ENCODE peak calls at places on chromosomes 4 and X, in seven cellular contexts. One of them, this sample, is unnamed.

GRCh38 chr4:56757821-56758400 is 63.6 kb downstream of the SPINK2 start:
- DNase-seq in GM12892: peak
- DNase-seq in H1: peak
- DNase-seq in SK-N-SH: no peak
- DNase-seq in GM12878: peak
- DNase-seq in GM12891: peak
- DNase-seq in K562: peak
- DNase-seq in this sample: peak

GRCh38 chrX:41512394-41512793 is 65.3 kb downstream of the NYX start:
- DNase-seq in GM12892: peak
- DNase-seq in H1: no peak
- DNase-seq in SK-N-SH: no peak
- DNase-seq in GM12878: peak
- DNase-seq in GM12891: peak
- DNase-seq in K562: no peak
- DNase-seq in this sample: no peak

GRCh38 chrX:39337461-39337860 is 536.2 kb downstream of the MID1IP1 start:
- DNase-seq in GM12892: no peak
- DNase-seq in H1: no peak
- DNase-seq in SK-N-SH: no peak
- DNase-seq in GM12878: no peak
- DNase-seq in GM12891: no peak
- DNase-seq in K562: no peak
- DNase-seq in this sample: no peak

GRCh38 chr4:173231916-173232315 is 63.3 kb downstream of the GALNT7 start:
- DNase-seq in GM12892: no peak
- DNase-seq in H1: no peak
- DNase-seq in SK-N-SH: no peak
- DNase-seq in GM12878: no peak
- DNase-seq in GM12891: no peak
- DNase-seq in K562: peak
- DNase-seq in this sample: no peak

GRCh38 chrX:123818243-123818642 is 41.6 kb upstream of the XIAP start:
- DNase-seq in GM12892: no peak
- DNase-seq in H1: no peak
- DNase-seq in SK-N-SH: no peak
- DNase-seq in GM12878: no peak
- DNase-seq in GM12891: no peak
- DNase-seq in K562: no peak
- DNase-seq in this sample: peak

GRCh38 chr4:180150818-180151217 is 2092.4 kb upstream of the TENM3 start:
- DNase-seq in GM12892: no peak
- DNase-seq in H1: no peak
- DNase-seq in SK-N-SH: peak
- DNase-seq in GM12878: no peak
- DNase-seq in GM12891: no peak
- DNase-seq in K562: no peak
- DNase-seq in this sample: no peak

GRCh38 chr4:89129080-89129640 is 17.8 kb downstream of the TIGD2 start:
- DNase-seq in GM12892: no peak
- DNase-seq in H1: no peak
- DNase-seq in SK-N-SH: no peak
- DNase-seq in GM12878: no peak
- DNase-seq in GM12891: no peak
- DNase-seq in K562: no peak
- DNase-seq in this sample: peak

GRCh38 chr4:142201041-142201440 is 564.7 kb downstream of the IL15 start:
- DNase-seq in GM12892: no peak
- DNase-seq in H1: no peak
- DNase-seq in SK-N-SH: no peak
- DNase-seq in GM12878: no peak
- DNase-seq in GM12891: no peak
- DNase-seq in K562: no peak
- DNase-seq in this sample: no peak

GRCh38 chr4:106967892-106968291 is 68.2 kb downstream of the DKK2 start:
- DNase-seq in GM12892: no peak
- DNase-seq in H1: no peak
- DNase-seq in SK-N-SH: no peak
- DNase-seq in GM12878: no peak
- DNase-seq in GM12891: no peak
- DNase-seq in K562: no peak
- DNase-seq in this sample: no peak

GRCh38 chr4:74389494-74389893 is 24.5 kb downstream of the EREG start:
- DNase-seq in GM12892: no peak
- DNase-seq in H1: no peak
- DNase-seq in SK-N-SH: no peak
- DNase-seq in GM12878: no peak
- DNase-seq in GM12891: no peak
- DNase-seq in K562: no peak
- DNase-seq in this sample: no peak

GRCh38 chrX:41588271-41588670 is 100.5 kb upstream of the GPR34 start:
- DNase-seq in GM12892: no peak
- DNase-seq in H1: no peak
- DNase-seq in SK-N-SH: peak
- DNase-seq in GM12878: no peak
- DNase-seq in GM12891: no peak
- DNase-seq in K562: peak
- DNase-seq in this sample: no peak

GRCh38 chr4:76624271-76624681 is 189.2 kb downstream of the SHROOM3 start:
- DNase-seq in GM12892: no peak
- DNase-seq in H1: no peak
- DNase-seq in SK-N-SH: no peak
- DNase-seq in GM12878: no peak
- DNase-seq in GM12891: no peak
- DNase-seq in K562: no peak
- DNase-seq in this sample: no peak

GRCh38 chr4:175412161-175412560 is 399.9 kb downstream of the GPM6A start:
- DNase-seq in GM12892: no peak
- DNase-seq in H1: no peak
- DNase-seq in SK-N-SH: no peak
- DNase-seq in GM12878: no peak
- DNase-seq in GM12891: no peak
- DNase-seq in K562: no peak
- DNase-seq in this sample: no peak

GRCh38 chr4:141328550-141329173 is 108.0 kb downstream of the ZNF330 start:
- DNase-seq in GM12892: no peak
- DNase-seq in H1: no peak
- DNase-seq in SK-N-SH: no peak
- DNase-seq in GM12878: no peak
- DNase-seq in GM12891: no peak
- DNase-seq in K562: no peak
- DNase-seq in this sample: no peak

GRCh38 chr4:128571747-128572146 is 237.8 kb upstream of the JADE1 start:
- DNase-seq in GM12892: no peak
- DNase-seq in H1: no peak
- DNase-seq in SK-N-SH: no peak
- DNase-seq in GM12878: no peak
- DNase-seq in GM12891: no peak
- DNase-seq in K562: no peak
- DNase-seq in this sample: no peak

GRCh38 chr4:17013382-17014006 is 115.0 kb upstream of the LDB2 start:
- DNase-seq in GM12892: no peak
- DNase-seq in H1: no peak
- DNase-seq in SK-N-SH: no peak
- DNase-seq in GM12878: no peak
- DNase-seq in GM12891: no peak
- DNase-seq in K562: no peak
- DNase-seq in this sample: no peak

GRCh38 chr4:1330761-1331590 is 16.0 kb upstream of the UVSSA start:
- DNase-seq in GM12892: no peak
- DNase-seq in H1: no peak
- DNase-seq in SK-N-SH: peak
- DNase-seq in GM12878: no peak
- DNase-seq in GM12891: no peak
- DNase-seq in K562: no peak
- DNase-seq in this sample: no peak

GRCh38 chr4:187006189-187006618 is 282.5 kb upstream of the FAT1 start:
- DNase-seq in GM12892: no peak
- DNase-seq in H1: no peak
- DNase-seq in SK-N-SH: no peak
- DNase-seq in GM12878: no peak
- DNase-seq in GM12891: no peak
- DNase-seq in K562: no peak
- DNase-seq in this sample: no peak

GRCh38 chrX:73215263-73215662 is 612 bp upstream of the NAP1L2 start:
- DNase-seq in GM12892: no peak
- DNase-seq in H1: no peak
- DNase-seq in SK-N-SH: no peak
- DNase-seq in GM12878: no peak
- DNase-seq in GM12891: no peak
- DNase-seq in K562: no peak
- DNase-seq in this sample: no peak

GRCh38 chr4:77010841-77011354 is 61.3 kb downstream of the SEPTIN11 start:
- DNase-seq in GM12892: no peak
- DNase-seq in H1: no peak
- DNase-seq in SK-N-SH: no peak
- DNase-seq in GM12878: no peak
- DNase-seq in GM12891: no peak
- DNase-seq in K562: no peak
- DNase-seq in this sample: no peak

GRCh38 chrX:101799387-101799786 is 132.4 kb downstream of the ZMAT1 start:
- DNase-seq in GM12892: no peak
- DNase-seq in H1: peak
- DNase-seq in SK-N-SH: peak
- DNase-seq in GM12878: peak
- DNase-seq in GM12891: peak
- DNase-seq in K562: peak
- DNase-seq in this sample: peak

GRCh38 chrX:21738145-21738949 is 19.6 kb downstream of the SMPX start:
- DNase-seq in GM12892: no peak
- DNase-seq in H1: peak
- DNase-seq in SK-N-SH: no peak
- DNase-seq in GM12878: no peak
- DNase-seq in GM12891: no peak
- DNase-seq in K562: no peak
- DNase-seq in this sample: no peak

GRCh38 chr4:59537231-59537886 is 1662.8 kb upstream of the ADGRL3 start:
- DNase-seq in GM12892: no peak
- DNase-seq in H1: no peak
- DNase-seq in SK-N-SH: no peak
- DNase-seq in GM12878: no peak
- DNase-seq in GM12891: no peak
- DNase-seq in K562: no peak
- DNase-seq in this sample: no peak

GRCh38 chrX:78517124-78517523 is 142.0 kb downstream of the RTL3 start:
- DNase-seq in GM12892: no peak
- DNase-seq in H1: no peak
- DNase-seq in SK-N-SH: no peak
- DNase-seq in GM12878: peak
- DNase-seq in GM12891: no peak
- DNase-seq in K562: no peak
- DNase-seq in this sample: no peak

GRCh38 chr4:120850048-120850599 is 72.4 kb downstream of the PRDM5 start:
- DNase-seq in GM12892: no peak
- DNase-seq in H1: no peak
- DNase-seq in SK-N-SH: no peak
- DNase-seq in GM12878: no peak
- DNase-seq in GM12891: no peak
- DNase-seq in K562: no peak
- DNase-seq in this sample: no peak

GRCh38 chrX:49930046-49930445 is 7.7 kb downstream of the CLCN5 start:
- DNase-seq in GM12892: no peak
- DNase-seq in H1: no peak
- DNase-seq in SK-N-SH: no peak
- DNase-seq in GM12878: no peak
- DNase-seq in GM12891: no peak
- DNase-seq in K562: no peak
- DNase-seq in this sample: no peak
- TF ChIP-seq TAF1 in GM12892: no peak
- TF ChIP-seq TAF1 in H1: no peak
- TF ChIP-seq TAF1 in SK-N-SH: no peak
- TF ChIP-seq TAF1 in GM12878: no peak
- TF ChIP-seq TAF1 in GM12891: no peak
- TF ChIP-seq TAF1 in K562: no peak
- TF ChIP-seq TAF1 in this sample: no peak

GRCh38 chr4:5370286-5370685 is 319.0 kb downstream of the STK32B start:
- DNase-seq in GM12892: no peak
- DNase-seq in H1: no peak
- DNase-seq in SK-N-SH: no peak
- DNase-seq in GM12878: no peak
- DNase-seq in GM12891: no peak
- DNase-seq in K562: no peak
- DNase-seq in this sample: no peak
- TF ChIP-seq TAF1 in GM12892: no peak
- TF ChIP-seq TAF1 in H1: no peak
- TF ChIP-seq TAF1 in SK-N-SH: no peak
- TF ChIP-seq TAF1 in GM12878: no peak
- TF ChIP-seq TAF1 in GM12891: no peak
- TF ChIP-seq TAF1 in K562: no peak
- TF ChIP-seq TAF1 in this sample: no peak

GRCh38 chrX:151871244-151871643 is 41.4 kb upstream of the MAGEA4 start:
- DNase-seq in GM12892: no peak
- DNase-seq in H1: no peak
- DNase-seq in SK-N-SH: no peak
- DNase-seq in GM12878: no peak
- DNase-seq in GM12891: no peak
- DNase-seq in K562: no peak
- DNase-seq in this sample: peak
- TF ChIP-seq TAF1 in GM12892: no peak
- TF ChIP-seq TAF1 in H1: no peak
- TF ChIP-seq TAF1 in SK-N-SH: no peak
- TF ChIP-seq TAF1 in GM12878: no peak
- TF ChIP-seq TAF1 in GM12891: no peak
- TF ChIP-seq TAF1 in K562: no peak
- TF ChIP-seq TAF1 in this sample: no peak

DNA sequence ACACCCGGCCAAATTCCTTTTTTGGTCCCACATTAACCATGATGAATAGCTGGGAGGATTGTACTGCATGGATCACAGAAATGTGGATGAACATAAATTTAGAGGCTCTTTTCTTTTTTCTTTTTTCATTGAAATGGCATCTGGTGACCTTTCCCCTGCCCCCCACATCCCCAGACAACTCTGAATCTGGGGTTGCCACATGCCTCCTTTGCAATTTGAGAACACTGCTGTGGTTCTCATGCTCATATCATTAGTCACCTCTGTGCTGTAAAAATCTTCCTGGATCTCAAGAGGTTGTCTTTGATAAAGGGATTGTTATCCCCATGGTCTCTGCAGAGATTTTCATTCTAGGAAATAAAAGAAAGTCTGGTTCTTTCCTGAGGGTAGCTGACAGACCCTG is 22.8 kb upstream of the FMR1NB start:
- DNase-seq in GM12892: no peak
- DNase-seq in H1: no peak
- DNase-seq in SK-N-SH: no peak
- DNase-seq in GM12878: no peak
- DNase-seq in GM12891: no peak
- DNase-seq in K562: no peak
- DNase-seq in this sample: no peak
- TF ChIP-seq TAF1 in GM12892: no peak
- TF ChIP-seq TAF1 in H1: no peak
- TF ChIP-seq TAF1 in SK-N-SH: no peak
- TF ChIP-seq TAF1 in GM12878: no peak
- TF ChIP-seq TAF1 in GM12891: no peak
- TF ChIP-seq TAF1 in K562: no peak
- TF ChIP-seq TAF1 in this sample: no peak

GRCh38 chrX:48179691-48180090 is 16.9 kb downstream of the SSX5 start:
- DNase-seq in GM12892: no peak
- DNase-seq in H1: no peak
- DNase-seq in SK-N-SH: no peak
- DNase-seq in GM12878: no peak
- DNase-seq in GM12891: no peak
- DNase-seq in K562: no peak
- DNase-seq in this sample: no peak

GRCh38 chrX:48180811-48181210 is 15.8 kb downstream of the SSX5 start:
- DNase-seq in GM12892: no peak
- DNase-seq in H1: no peak
- DNase-seq in SK-N-SH: no peak
- DNase-seq in GM12878: no peak
- DNase-seq in GM12891: no peak
- DNase-seq in K562: no peak
- DNase-seq in this sample: no peak
- TF ChIP-seq TAF1 in GM12892: no peak
- TF ChIP-seq TAF1 in H1: no peak
- TF ChIP-seq TAF1 in SK-N-SH: no peak
- TF ChIP-seq TAF1 in GM12878: no peak
- TF ChIP-seq TAF1 in GM12891: no peak
- TF ChIP-seq TAF1 in K562: no peak
- TF ChIP-seq TAF1 in this sample: no peak

This sample was measured in HepG2.